ENCODE peak calls at places on chromosomes 6 and 20, in nine cellular contexts. O is upper lobe of right lung, I is neural progenitor cell, C is left ventricle myocardium inferior, F is endodermal cell, U is body of pancreas, E is hepatocyte, W is stomach, A is esophagus squamous epithelium. Y is an unnamed sample. For H3K9me3, the result is how much of the 10 kb centered on the place peaks cover.

GRCh38 chr6:11969092-11969491 is 43.0 kb upstream of the HIVEP1 start:
- DNase-seq in I (no peak), E (no peak), W (no peak), A (no peak), O (no peak), F (no peak), C (no peak), U (no peak), Y (no peak)

GRCh38 chr6:44388876-44389275 is 1.4 kb downstream of the CDC5L start:
- DNase-seq in W (no peak), C (no peak), E (no peak), A (no peak), O (no peak), F (no peak), U (no peak), I (no peak), Y (no peak)

GRCh38 chr20:54502179-54502578 is 26.8 kb downstream of the DOK5 start:
- DNase-seq in C (no peak), I (no peak), O (no peak), W (no peak), E (no peak), U (no peak), A (no peak), F (no peak), Y (no peak)

GRCh38 chr6:124055986-124056385 is 252.3 kb downstream of the NKAIN2 start:
- DNase-seq in C (no peak), W (no peak), O (no peak), E (no peak), U (no peak), A (no peak), F (no peak), I (no peak), Y (no peak)

GRCh38 chr6:151679941-151680340 is 127.5 kb upstream of the ESR1 start:
- DNase-seq in U (no peak), F (no peak), C (no peak), W (no peak), I (no peak), A (no peak), E (no peak), O (no peak), Y (no peak)

GRCh38 chr6:113361014-113361645 is 496.0 kb upstream of the MARCKS start:
- DNase-seq in A (no peak), W (no peak), C (no peak), F (no peak), U (no peak), I (no peak), E (no peak), O (no peak), Y (no peak)

GRCh38 chr6:41073968-41074691 is 1.4 kb downstream of the NFYA start:
- DNase-seq in A (no peak), I (peak), U (no peak), C (no peak), W (no peak), O (no peak), E (peak), F (no peak), Y (no peak)

GRCh38 chr6:34073504-34073903 is 72.4 kb downstream of the GRM4 start:
- DNase-seq in W (no peak), I (peak), C (no peak), F (no peak), U (no peak), E (no peak), O (no peak), A (no peak), Y (no peak)

GRCh38 chr6:75604294-75604693 is 2.6 kb downstream of the SENP6 start:
- DNase-seq in F (no peak), C (no peak), U (no peak), E (no peak), I (no peak), O (no peak), W (no peak), A (no peak), Y (no peak)

GRCh38 chr6:22892452-22892851 is 323.1 kb downstream of the HDGFL1 start:
- DNase-seq in U (no peak), F (no peak), A (no peak), I (no peak), W (no peak), E (peak), O (no peak), C (no peak), Y (no peak)

GRCh38 chr20:10221022-10221421 is 2.4 kb downstream of the SNAP25 start:
- DNase-seq in C (no peak), A (no peak), F (no peak), I (no peak), U (no peak), O (no peak), W (no peak), E (no peak), Y (no peak)

GRCh38 chr6:158172001-158172400 is 3.9 kb downstream of the GTF2H5 start:
- DNase-seq in E (no peak), I (no peak), W (no peak), A (no peak), O (no peak), F (no peak), C (no peak), U (no peak), Y (no peak)

GRCh38 chr6:45789238-45789637 is 226.4 kb downstream of the CLIC5 start:
- DNase-seq in F (no peak), W (no peak), A (no peak), I (no peak), E (no peak), U (no peak), C (no peak), O (no peak), Y (no peak)

GRCh38 chr20:20443509-20443908 is 75.6 kb downstream of the INSM1 start:
- DNase-seq in E (no peak), C (no peak), O (no peak), A (no peak), U (no peak), F (no peak), I (no peak), W (no peak), Y (no peak)

GRCh38 chr20:45592574-45593189 is 13.6 kb upstream of the WFDC8 start:
- DNase-seq in W (no peak), O (no peak), E (peak), F (peak), C (no peak), A (no peak), U (no peak), I (peak), Y (no peak)

GRCh38 chr20:25065044-25065624 is 7.2 kb upstream of the ACSS1 start:
- DNase-seq in E (peak), C (no peak), I (no peak), U (no peak), F (no peak), W (peak), O (peak), A (no peak), Y (peak)

DNA sequence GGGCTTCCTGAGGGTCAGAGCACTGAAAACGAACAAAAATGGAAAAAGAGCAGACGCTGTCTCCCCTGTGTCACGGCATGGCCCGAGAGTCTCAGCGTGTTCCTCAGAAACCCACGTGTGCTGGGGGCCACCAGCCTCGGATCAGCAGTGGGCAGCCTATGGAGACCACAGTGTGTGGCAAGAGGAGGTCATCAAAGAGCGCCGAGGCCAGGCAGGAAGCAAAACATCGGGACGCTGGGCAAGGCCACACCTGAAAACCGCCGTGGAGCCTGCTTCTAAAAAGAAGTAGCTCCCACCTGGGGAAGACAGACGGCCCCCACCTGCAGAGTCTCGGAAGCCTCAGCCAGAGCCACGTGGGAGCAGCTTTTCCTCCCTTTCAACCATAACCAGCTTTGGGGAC is 135.1 kb upstream of the THBS2 start:
- DNase-seq in C (no peak), A (no peak), I (no peak), O (no peak), E (no peak), W (no peak), F (no peak), U (no peak), Y (no peak)
- H3K9me3 ChIP-seq in C (under half), A (under half), I (under half), O (under half), E (under half), W (under half), F (under half), U (under half), Y (under half)

GRCh38 chr6:93073811-93074210 is 345.5 kb downstream of the EPHA7 start:
- DNase-seq in A (no peak), C (no peak), W (no peak), E (no peak), I (no peak), O (no peak), U (no peak), F (no peak), Y (no peak)

DNA sequence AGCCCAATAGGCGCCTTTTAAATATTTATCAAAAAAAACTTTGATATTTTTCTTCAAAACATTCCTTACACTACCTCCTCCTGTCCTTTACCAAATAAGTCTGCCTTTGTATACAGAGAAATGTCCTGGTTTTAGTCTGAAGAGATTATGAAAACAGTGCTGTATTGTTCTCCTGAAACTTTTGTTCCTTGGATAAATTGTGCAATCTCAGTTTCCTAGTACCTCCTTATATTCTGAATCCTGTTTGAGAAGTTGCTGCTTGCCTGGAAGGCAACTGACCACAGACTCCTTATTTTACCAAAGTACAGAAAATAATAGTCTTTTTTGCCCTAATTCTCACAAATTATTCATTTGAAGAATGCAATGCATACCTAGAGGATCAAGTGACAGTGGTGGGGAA is 349.5 kb downstream of the EPHA7 start:
- DNase-seq in W (no peak), O (no peak), U (no peak), A (no peak), I (no peak), C (no peak), F (no peak), E (no peak), Y (no peak)
- TF ChIP-seq CTCF in W (no peak), O (no peak), U (no peak), A (no peak), I (no peak), C (no peak), F (no peak), E (no peak), Y (no peak)

DNA sequence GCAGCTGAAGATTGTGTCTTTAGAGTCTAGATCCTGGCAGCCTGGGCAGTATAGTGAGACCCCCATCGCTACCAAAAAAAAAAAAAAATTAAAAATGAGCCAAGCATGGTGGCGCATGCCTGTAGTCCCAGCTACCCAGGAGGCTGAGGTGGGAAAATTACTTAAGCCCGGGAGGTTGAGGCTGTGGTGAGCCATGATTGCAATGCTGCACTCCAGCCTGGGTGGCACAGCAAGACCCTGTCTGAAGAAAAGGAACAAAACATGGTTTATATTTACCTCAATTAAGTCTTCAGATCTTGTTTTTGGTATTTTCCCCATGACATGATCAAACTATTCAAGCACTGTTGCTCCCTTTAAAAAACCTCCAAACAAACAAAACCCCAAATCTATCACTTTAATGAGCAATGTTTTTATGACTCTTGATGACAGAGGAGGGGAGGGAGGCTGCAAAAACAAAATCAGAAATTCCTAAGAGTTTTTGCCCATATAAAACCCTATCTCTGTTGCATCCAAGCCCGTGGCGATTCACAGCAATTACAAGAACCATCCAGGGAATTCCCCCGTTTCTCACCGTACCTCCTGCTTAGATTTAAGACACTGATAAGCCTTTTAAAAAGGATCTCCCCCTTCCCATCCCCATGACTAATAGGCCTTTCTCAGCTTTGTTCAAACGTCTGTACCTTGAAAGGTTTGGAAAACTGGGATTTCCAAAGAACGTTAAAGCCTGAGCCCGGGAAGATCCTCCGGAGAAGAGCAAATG is 259.9 kb downstream of the BMP7 start:
- DNase-seq in C (no peak), U (no peak), O (no peak), E (no peak), W (no peak), I (peak), A (no peak), F (no peak), Y (no peak)
- H3K4me3 ChIP-seq in C (no peak), U (no peak), O (no peak), E (no peak), W (no peak), I (no peak), A (no peak), F (no peak), Y (no peak)

DNA sequence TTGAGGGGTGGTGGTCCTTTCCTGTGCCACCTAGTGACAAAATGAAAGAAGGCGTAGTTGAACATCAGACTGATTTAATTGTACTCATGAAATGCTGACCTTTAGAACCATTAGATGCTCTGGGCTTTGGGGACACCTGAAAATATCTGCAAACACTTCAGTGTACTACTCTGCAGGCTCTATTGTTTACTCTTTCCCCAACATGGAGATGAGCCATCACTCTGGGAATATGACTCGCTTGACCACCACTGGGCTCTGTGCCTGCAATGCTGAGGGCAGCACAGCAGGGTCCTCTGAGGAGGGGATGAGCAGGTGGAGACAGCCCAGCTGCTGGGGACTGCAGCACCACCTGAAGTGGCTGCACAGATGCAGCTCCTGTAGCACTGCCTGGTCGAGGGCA is 74.8 kb upstream of the SLC24A3 start:
- DNase-seq in O (no peak), E (no peak), I (no peak), F (no peak), W (no peak), C (no peak), U (no peak), A (no peak), Y (no peak)
- H3K9me3 ChIP-seq in O (under half), E (under half), I (under half), F (under half), W (under half), C (under half), U (under half), A (under half), Y (under half)